ENCODE peak calls at places on chromosomes 12 and 14, in four cellular contexts. One of them, this sample, is unnamed.

GRCh38 chr12:29171421-29172258 is 22.6 kb downstream of the FAR2 start:
- DNase-seq in IMR-90: no peak
- DNase-seq in cardiac fibroblast: no peak
- DNase-seq in occipital lobe: no peak
- DNase-seq in this sample: no peak

GRCh38 chr12:109130755-109131521 is 14.6 kb downstream of the ACACB start:
- DNase-seq in occipital lobe: peak
- DNase-seq in cardiac fibroblast: no peak
- DNase-seq in IMR-90: no peak
- DNase-seq in this sample: no peak

GRCh38 chr12:10191865-10192264 is 13.0 kb downstream of the TMEM52B start:
- DNase-seq in IMR-90: peak
- DNase-seq in occipital lobe: no peak
- DNase-seq in cardiac fibroblast: peak
- DNase-seq in this sample: no peak

GRCh38 chr12:53951577-53952334 is 2.9 kb upstream of the HOXC12 start:
- DNase-seq in occipital lobe: no peak
- DNase-seq in cardiac fibroblast: no peak
- DNase-seq in IMR-90: no peak
- DNase-seq in this sample: no peak

GRCh38 chr12:122421815-122422737 is at the start of gene CLIP1:
- DNase-seq in occipital lobe: peak
- DNase-seq in cardiac fibroblast: peak
- DNase-seq in IMR-90: peak
- DNase-seq in this sample: peak

GRCh38 chr14:23641180-23641914 is 5.2 kb downstream of the DHRS2 start:
- DNase-seq in occipital lobe: no peak
- DNase-seq in IMR-90: no peak
- DNase-seq in cardiac fibroblast: no peak
- DNase-seq in this sample: no peak

GRCh38 chr14:61337893-61338292 is 16.5 kb downstream of the PRKCH start:
- DNase-seq in cardiac fibroblast: no peak
- DNase-seq in IMR-90: no peak
- DNase-seq in occipital lobe: no peak
- DNase-seq in this sample: peak

GRCh38 chr12:111387747-111388365 is 17.9 kb upstream of the SH2B3 start:
- DNase-seq in occipital lobe: no peak
- DNase-seq in IMR-90: no peak
- DNase-seq in cardiac fibroblast: no peak
- DNase-seq in this sample: no peak

GRCh38 chr12:91951571-91951970 is 194.1 kb downstream of the BTG1 start:
- DNase-seq in occipital lobe: no peak
- DNase-seq in IMR-90: peak
- DNase-seq in cardiac fibroblast: no peak
- DNase-seq in this sample: no peak

GRCh38 chr14:41167040-41167439 is 439.6 kb upstream of the LRFN5 start:
- DNase-seq in IMR-90: no peak
- DNase-seq in occipital lobe: no peak
- DNase-seq in cardiac fibroblast: no peak
- DNase-seq in this sample: no peak

GRCh38 chr12:110555509-110556406 is 27.4 kb downstream of the PPTC7 start:
- DNase-seq in IMR-90: peak
- DNase-seq in occipital lobe: no peak
- DNase-seq in cardiac fibroblast: peak
- DNase-seq in this sample: no peak

GRCh38 chr14:75242546-75243273 is 35.9 kb upstream of the FOS start:
- DNase-seq in cardiac fibroblast: peak
- DNase-seq in occipital lobe: no peak
- DNase-seq in IMR-90: peak
- DNase-seq in this sample: no peak

GRCh38 chr14:78606111-78606510 is 435.9 kb downstream of the NRXN3 start:
- DNase-seq in cardiac fibroblast: peak
- DNase-seq in IMR-90: peak
- DNase-seq in occipital lobe: no peak
- DNase-seq in this sample: no peak

GRCh38 chr12:28759334-28759733 is 389.7 kb upstream of the FAR2 start:
- DNase-seq in IMR-90: peak
- DNase-seq in cardiac fibroblast: no peak
- DNase-seq in occipital lobe: no peak
- DNase-seq in this sample: no peak

GRCh38 chr12:89092297-89092696 is 260.0 kb downstream of the DUSP6 start:
- DNase-seq in occipital lobe: no peak
- DNase-seq in IMR-90: no peak
- DNase-seq in cardiac fibroblast: no peak
- DNase-seq in this sample: no peak

GRCh38 chr14:102568115-102568614 is 24.3 kb upstream of the RCOR1 start:
- DNase-seq in cardiac fibroblast: no peak
- DNase-seq in occipital lobe: no peak
- DNase-seq in IMR-90: no peak
- DNase-seq in this sample: peak

GRCh38 chr14:105841022-105842009 is 314.9 kb downstream of the TMEM121 start:
- DNase-seq in IMR-90: no peak
- DNase-seq in occipital lobe: no peak
- DNase-seq in cardiac fibroblast: no peak
- DNase-seq in this sample: no peak

GRCh38 chr14:87944987-87945604 is 47.9 kb downstream of the GALC start:
- DNase-seq in occipital lobe: no peak
- DNase-seq in cardiac fibroblast: peak
- DNase-seq in IMR-90: peak
- DNase-seq in this sample: no peak

GRCh38 chr12:94261119-94261518 is 112.7 kb downstream of the PLXNC1 start:
- DNase-seq in occipital lobe: no peak
- DNase-seq in IMR-90: no peak
- DNase-seq in cardiac fibroblast: no peak
- DNase-seq in this sample: no peak

GRCh38 chr12:108607981-108608600 is 10.2 kb upstream of the TMEM119 start:
- DNase-seq in IMR-90: no peak
- DNase-seq in occipital lobe: no peak
- DNase-seq in cardiac fibroblast: no peak
- DNase-seq in this sample: no peak

GRCh38 chr14:91245029-91245428 is 525 bp upstream of the GPR68 start:
- DNase-seq in cardiac fibroblast: no peak
- DNase-seq in occipital lobe: no peak
- DNase-seq in IMR-90: no peak
- DNase-seq in this sample: peak

GRCh38 chr14:65230287-65230728 is 128.0 kb upstream of the MAX start:
- DNase-seq in cardiac fibroblast: peak
- DNase-seq in occipital lobe: peak
- DNase-seq in IMR-90: no peak
- DNase-seq in this sample: no peak

GRCh38 chr12:53195516-53196420 is 11.3 kb downstream of the ITGB7 start:
- DNase-seq in IMR-90: no peak
- DNase-seq in cardiac fibroblast: no peak
- DNase-seq in occipital lobe: no peak
- DNase-seq in this sample: no peak

GRCh38 chr12:51307655-51308593 is 16.1 kb downstream of the BIN2 start:
- DNase-seq in cardiac fibroblast: peak
- DNase-seq in occipital lobe: no peak
- DNase-seq in IMR-90: peak
- DNase-seq in this sample: no peak

GRCh38 chr12:93783827-93784226 is 106.7 kb downstream of the CRADD start:
- DNase-seq in cardiac fibroblast: no peak
- DNase-seq in IMR-90: no peak
- DNase-seq in occipital lobe: no peak
- DNase-seq in this sample: peak

GRCh38 chr12:72141381-72141780 is 130.8 kb upstream of the TRHDE start:
- DNase-seq in IMR-90: peak
- DNase-seq in occipital lobe: no peak
- DNase-seq in cardiac fibroblast: no peak
- DNase-seq in this sample: no peak

GRCh38 chr12:48744251-48745008 is 27.9 kb upstream of the CCNT1 start:
- DNase-seq in IMR-90: no peak
- DNase-seq in occipital lobe: no peak
- DNase-seq in cardiac fibroblast: no peak
- DNase-seq in this sample: no peak

GRCh38 chr12:92648242-92649031 is 54.4 kb upstream of the PLEKHG7 start:
- DNase-seq in cardiac fibroblast: peak
- DNase-seq in IMR-90: peak
- DNase-seq in occipital lobe: no peak
- DNase-seq in this sample: no peak

GRCh38 chr12:15208871-15209656 is 12.2 kb downstream of the RERG start:
- DNase-seq in occipital lobe: no peak
- DNase-seq in cardiac fibroblast: peak
- DNase-seq in IMR-90: no peak
- DNase-seq in this sample: no peak

GRCh38 chr14:55699131-55700057 is 119.4 kb downstream of the KTN1 start:
- DNase-seq in IMR-90: peak
- DNase-seq in occipital lobe: no peak
- DNase-seq in cardiac fibroblast: peak
- DNase-seq in this sample: no peak

GRCh38 chr12:50066402-50066801 is 9.0 kb downstream of the ASIC1 start:
- DNase-seq in IMR-90: peak
- DNase-seq in cardiac fibroblast: peak
- DNase-seq in occipital lobe: no peak
- DNase-seq in this sample: no peak

GRCh38 chr14:56224691-56225681 is 106.8 kb downstream of the PELI2 start:
- DNase-seq in IMR-90: no peak
- DNase-seq in occipital lobe: no peak
- DNase-seq in cardiac fibroblast: no peak
- DNase-seq in this sample: no peak

GRCh38 chr12:107101651-107102050 is 8.3 kb upstream of the CRY1 start:
- DNase-seq in occipital lobe: no peak
- DNase-seq in cardiac fibroblast: no peak
- DNase-seq in IMR-90: no peak
- DNase-seq in this sample: no peak

GRCh38 chr12:62190921-62191746 is 69.1 kb upstream of the USP15 start:
- DNase-seq in IMR-90: peak
- DNase-seq in cardiac fibroblast: no peak
- DNase-seq in occipital lobe: no peak
- DNase-seq in this sample: peak

GRCh38 chr14:93033983-93034670 is 81.6 kb downstream of the ITPK1 start:
- DNase-seq in occipital lobe: peak
- DNase-seq in cardiac fibroblast: peak
- DNase-seq in IMR-90: no peak
- DNase-seq in this sample: peak

GRCh38 chr14:54809767-54810166 is 92.9 kb downstream of the GCH1 start:
- DNase-seq in occipital lobe: no peak
- DNase-seq in IMR-90: no peak
- DNase-seq in cardiac fibroblast: no peak
- DNase-seq in this sample: no peak

GRCh38 chr12:125431516-125431915 is 366.3 kb downstream of the AACS start:
- DNase-seq in cardiac fibroblast: no peak
- DNase-seq in IMR-90: no peak
- DNase-seq in occipital lobe: no peak
- DNase-seq in this sample: no peak

GRCh38 chr12:25041006-25041741 is 92.3 kb upstream of the BCAT1 start:
- DNase-seq in cardiac fibroblast: no peak
- DNase-seq in IMR-90: no peak
- DNase-seq in occipital lobe: no peak
- DNase-seq in this sample: no peak

This sample was measured in activated CD4-positive, alpha-beta memory T cell treated with anti-CD3 and anti-CD28 coated beads, Interleukin-2, amount 10 ng/mL, durations not matched to agents 7 days and 5 days.